ENCODE peak calls at places on chromosomes 13 and 19, in ten cellular contexts. One of them, this sample, is unnamed.

GRCh38 chr13:31192306-31192705 is 7.5 kb upstream of the B3GLCT start:
- DNase-seq in CD4-positive, alpha-beta memory T cell: no peak
- DNase-seq in astrocyte: no peak
- DNase-seq in tibial artery: no peak
- DNase-seq in Peyer's patch: no peak
- DNase-seq in retina: no peak
- DNase-seq in posterior cingulate gyrus: peak; percentile 79
- DNase-seq in amygdala: no peak
- DNase-seq in sciatic nerve: no peak
- DNase-seq in astrocyte of the spinal cord: no peak
- DNase-seq in this sample: no peak

GRCh38 chr13:33235078-33235477 is 50.5 kb downstream of the STARD13 start:
- DNase-seq in astrocyte of the spinal cord: peak; percentile 35
- DNase-seq in retina: no peak
- DNase-seq in Peyer's patch: no peak
- DNase-seq in astrocyte: peak; percentile 53
- DNase-seq in sciatic nerve: no peak
- DNase-seq in amygdala: no peak
- DNase-seq in tibial artery: no peak
- DNase-seq in posterior cingulate gyrus: no peak
- DNase-seq in CD4-positive, alpha-beta memory T cell: no peak
- DNase-seq in this sample: no peak

GRCh38 chr19:43700368-43701015 is 15.4 kb upstream of the IRGC start:
- DNase-seq in Peyer's patch: no peak
- DNase-seq in sciatic nerve: peak; percentile 70
- DNase-seq in tibial artery: peak; percentile 58
- DNase-seq in retina: no peak
- DNase-seq in CD4-positive, alpha-beta memory T cell: no peak
- DNase-seq in astrocyte of the spinal cord: peak; percentile 83
- DNase-seq in posterior cingulate gyrus: peak; percentile 62
- DNase-seq in astrocyte: peak; percentile 79
- DNase-seq in amygdala: no peak
- DNase-seq in this sample: peak; percentile 60

GRCh38 chr19:56137405-56137804 is 3.7 kb upstream of the ZNF444 start:
- DNase-seq in Peyer's patch: peak; percentile 80
- DNase-seq in posterior cingulate gyrus: no peak
- DNase-seq in retina: no peak
- DNase-seq in sciatic nerve: no peak
- DNase-seq in astrocyte: no peak
- DNase-seq in amygdala: no peak
- DNase-seq in tibial artery: no peak
- DNase-seq in CD4-positive, alpha-beta memory T cell: no peak
- DNase-seq in astrocyte of the spinal cord: no peak
- DNase-seq in this sample: no peak

GRCh38 chr13:42880241-42880640 is 98.9 kb downstream of the FAM216B start:
- DNase-seq in astrocyte: no peak
- DNase-seq in Peyer's patch: no peak
- DNase-seq in posterior cingulate gyrus: no peak
- DNase-seq in astrocyte of the spinal cord: no peak
- DNase-seq in tibial artery: no peak
- DNase-seq in sciatic nerve: no peak
- DNase-seq in amygdala: no peak
- DNase-seq in CD4-positive, alpha-beta memory T cell: no peak
- DNase-seq in retina: no peak
- DNase-seq in this sample: no peak

GRCh38 chr13:51523082-51523518 is 61.2 kb upstream of the WDFY2 start:
- DNase-seq in retina: no peak
- DNase-seq in amygdala: no peak
- DNase-seq in posterior cingulate gyrus: no peak
- DNase-seq in tibial artery: peak; percentile 39
- DNase-seq in CD4-positive, alpha-beta memory T cell: no peak
- DNase-seq in astrocyte of the spinal cord: peak; percentile 60
- DNase-seq in Peyer's patch: no peak
- DNase-seq in sciatic nerve: no peak
- DNase-seq in astrocyte: peak; percentile 59
- DNase-seq in this sample: peak; percentile 51

GRCh38 chr13:106814389-106814903 is 246.5 kb upstream of the ARGLU1 start:
- DNase-seq in sciatic nerve: no peak
- DNase-seq in astrocyte of the spinal cord: no peak
- DNase-seq in posterior cingulate gyrus: no peak
- DNase-seq in amygdala: no peak
- DNase-seq in CD4-positive, alpha-beta memory T cell: no peak
- DNase-seq in retina: no peak
- DNase-seq in astrocyte: no peak
- DNase-seq in Peyer's patch: no peak
- DNase-seq in tibial artery: no peak
- DNase-seq in this sample: no peak

GRCh38 chr19:32091196-32091595 is 254.2 kb upstream of the ZNF507 start:
- DNase-seq in tibial artery: no peak
- DNase-seq in amygdala: no peak
- DNase-seq in retina: peak; percentile 52
- DNase-seq in astrocyte of the spinal cord: no peak
- DNase-seq in CD4-positive, alpha-beta memory T cell: no peak
- DNase-seq in Peyer's patch: no peak
- DNase-seq in astrocyte: no peak
- DNase-seq in posterior cingulate gyrus: no peak
- DNase-seq in sciatic nerve: no peak
- DNase-seq in this sample: no peak

GRCh38 chr19:3699071-3699740 is 1.1 kb downstream of the PIP5K1C start:
- DNase-seq in tibial artery: peak; percentile 66
- DNase-seq in sciatic nerve: no peak
- DNase-seq in Peyer's patch: no peak
- DNase-seq in astrocyte of the spinal cord: peak; percentile 30
- DNase-seq in retina: peak; percentile 53
- DNase-seq in astrocyte: peak; percentile 16
- DNase-seq in amygdala: peak; percentile 9
- DNase-seq in CD4-positive, alpha-beta memory T cell: peak; percentile 43
- DNase-seq in posterior cingulate gyrus: peak; percentile 89
- DNase-seq in this sample: peak; percentile 62

GRCh38 chr13:112730157-112730671 is 40.4 kb downstream of the ATP11A start:
- DNase-seq in astrocyte: no peak
- DNase-seq in CD4-positive, alpha-beta memory T cell: no peak
- DNase-seq in astrocyte of the spinal cord: no peak
- DNase-seq in tibial artery: peak; percentile 9
- DNase-seq in retina: no peak
- DNase-seq in amygdala: no peak
- DNase-seq in posterior cingulate gyrus: peak; percentile 69
- DNase-seq in Peyer's patch: peak; percentile 25
- DNase-seq in sciatic nerve: peak; percentile 42
- DNase-seq in this sample: peak; percentile 43

GRCh38 chr13:41459754-41460111 is 2.4 kb downstream of the RGCC start:
- DNase-seq in astrocyte of the spinal cord: no peak
- DNase-seq in tibial artery: no peak
- DNase-seq in CD4-positive, alpha-beta memory T cell: peak; percentile 45
- DNase-seq in retina: no peak
- DNase-seq in astrocyte: no peak
- DNase-seq in Peyer's patch: no peak
- DNase-seq in sciatic nerve: no peak
- DNase-seq in posterior cingulate gyrus: no peak
- DNase-seq in amygdala: no peak
- DNase-seq in this sample: no peak

GRCh38 chr19:34675250-34675649 is 1.7 kb downstream of the SCGB2B2 start:
- DNase-seq in astrocyte of the spinal cord: no peak
- DNase-seq in tibial artery: no peak
- DNase-seq in amygdala: no peak
- DNase-seq in posterior cingulate gyrus: no peak
- DNase-seq in sciatic nerve: no peak
- DNase-seq in CD4-positive, alpha-beta memory T cell: no peak
- DNase-seq in retina: no peak
- DNase-seq in Peyer's patch: no peak
- DNase-seq in astrocyte: no peak
- DNase-seq in this sample: no peak

GRCh38 chr13:90746230-90746629 is 601.3 kb upstream of the MIR17HG start:
- DNase-seq in posterior cingulate gyrus: no peak
- DNase-seq in astrocyte of the spinal cord: no peak
- DNase-seq in retina: no peak
- DNase-seq in sciatic nerve: no peak
- DNase-seq in astrocyte: no peak
- DNase-seq in Peyer's patch: no peak
- DNase-seq in tibial artery: no peak
- DNase-seq in CD4-positive, alpha-beta memory T cell: no peak
- DNase-seq in amygdala: no peak
- DNase-seq in this sample: no peak

GRCh38 chr19:31548941-31549340 is 199.7 kb upstream of the TSHZ3 start:
- DNase-seq in Peyer's patch: no peak
- DNase-seq in astrocyte: no peak
- DNase-seq in sciatic nerve: no peak
- DNase-seq in tibial artery: no peak
- DNase-seq in posterior cingulate gyrus: no peak
- DNase-seq in CD4-positive, alpha-beta memory T cell: no peak
- DNase-seq in retina: no peak
- DNase-seq in astrocyte of the spinal cord: peak; percentile 19
- DNase-seq in amygdala: no peak
- DNase-seq in this sample: no peak

GRCh38 chr19:33904681-33905080 is 108.0 kb downstream of the KCTD15 start:
- DNase-seq in posterior cingulate gyrus: no peak
- DNase-seq in astrocyte of the spinal cord: peak; percentile 5
- DNase-seq in Peyer's patch: no peak
- DNase-seq in retina: peak; percentile 9
- DNase-seq in tibial artery: no peak
- DNase-seq in CD4-positive, alpha-beta memory T cell: no peak
- DNase-seq in astrocyte: peak; percentile 8
- DNase-seq in sciatic nerve: no peak
- DNase-seq in amygdala: no peak
- DNase-seq in this sample: no peak

GRCh38 chr19:8666814-8667405 is 31.7 kb downstream of the ACTL9 start:
- DNase-seq in astrocyte: no peak
- DNase-seq in posterior cingulate gyrus: no peak
- DNase-seq in sciatic nerve: no peak
- DNase-seq in retina: no peak
- DNase-seq in astrocyte of the spinal cord: no peak
- DNase-seq in tibial artery: no peak
- DNase-seq in amygdala: no peak
- DNase-seq in Peyer's patch: no peak
- DNase-seq in CD4-positive, alpha-beta memory T cell: no peak
- DNase-seq in this sample: no peak

GRCh38 chr19:44076325-44076724 is 4.4 kb downstream of the ZNF284 start:
- DNase-seq in CD4-positive, alpha-beta memory T cell: no peak
- DNase-seq in tibial artery: no peak
- DNase-seq in astrocyte: no peak
- DNase-seq in Peyer's patch: no peak
- DNase-seq in retina: no peak
- DNase-seq in amygdala: no peak
- DNase-seq in sciatic nerve: no peak
- DNase-seq in posterior cingulate gyrus: no peak
- DNase-seq in astrocyte of the spinal cord: no peak
- DNase-seq in this sample: no peak

GRCh38 chr19:57559008-57559403 is 657 bp downstream of the ZNF550 start:
- DNase-seq in astrocyte: no peak
- DNase-seq in sciatic nerve: no peak
- DNase-seq in amygdala: no peak
- DNase-seq in tibial artery: no peak
- DNase-seq in posterior cingulate gyrus: peak; percentile 74
- DNase-seq in astrocyte of the spinal cord: no peak
- DNase-seq in Peyer's patch: no peak
- DNase-seq in retina: peak; percentile 59
- DNase-seq in CD4-positive, alpha-beta memory T cell: peak; percentile 27
- DNase-seq in this sample: no peak

GRCh38 chr19:58279042-58279924 is 528 bp downstream of the ZNF8 start:
- DNase-seq in amygdala: no peak
- DNase-seq in astrocyte of the spinal cord: peak; percentile 48
- DNase-seq in posterior cingulate gyrus: peak; percentile 89
- DNase-seq in sciatic nerve: peak; percentile 83
- DNase-seq in retina: no peak
- DNase-seq in astrocyte: peak; percentile 66
- DNase-seq in Peyer's patch: peak; percentile 68
- DNase-seq in tibial artery: peak; percentile 65
- DNase-seq in CD4-positive, alpha-beta memory T cell: peak; percentile 60
- DNase-seq in this sample: peak; percentile 77

GRCh38 chr19:46383171-46383815 is 30.1 kb downstream of the CCDC8 start:
- DNase-seq in Peyer's patch: no peak
- DNase-seq in tibial artery: no peak
- DNase-seq in astrocyte: no peak
- DNase-seq in retina: no peak
- DNase-seq in astrocyte of the spinal cord: no peak
- DNase-seq in CD4-positive, alpha-beta memory T cell: no peak
- DNase-seq in amygdala: no peak
- DNase-seq in posterior cingulate gyrus: peak; percentile 35
- DNase-seq in sciatic nerve: peak; percentile 48
- DNase-seq in this sample: no peak

GRCh38 chr19:13234518-13234917 is 84.3 kb downstream of the IER2 start:
- DNase-seq in posterior cingulate gyrus: no peak
- DNase-seq in tibial artery: peak; percentile 26
- DNase-seq in sciatic nerve: peak; percentile 72
- DNase-seq in astrocyte: no peak
- DNase-seq in retina: no peak
- DNase-seq in amygdala: no peak
- DNase-seq in astrocyte of the spinal cord: peak; percentile 16
- DNase-seq in Peyer's patch: peak; percentile 73
- DNase-seq in CD4-positive, alpha-beta memory T cell: peak; percentile 56
- DNase-seq in this sample: peak; percentile 29

GRCh38 chr19:17420267-17420924 is 549 bp downstream of the MVB12A start:
- DNase-seq in sciatic nerve: peak; percentile 72
- DNase-seq in CD4-positive, alpha-beta memory T cell: peak; percentile 52
- DNase-seq in amygdala: no peak
- DNase-seq in tibial artery: peak; percentile 30
- DNase-seq in posterior cingulate gyrus: no peak
- DNase-seq in astrocyte of the spinal cord: peak; percentile 8
- DNase-seq in Peyer's patch: peak; percentile 60
- DNase-seq in astrocyte: no peak
- DNase-seq in retina: no peak
- DNase-seq in this sample: peak; percentile 42

GRCh38 chr19:5972355-5972731 is 5.6 kb downstream of the RANBP3 start:
- DNase-seq in CD4-positive, alpha-beta memory T cell: no peak
- DNase-seq in Peyer's patch: no peak
- DNase-seq in retina: no peak
- DNase-seq in sciatic nerve: no peak
- DNase-seq in posterior cingulate gyrus: no peak
- DNase-seq in astrocyte of the spinal cord: no peak
- DNase-seq in amygdala: no peak
- DNase-seq in astrocyte: no peak
- DNase-seq in tibial artery: no peak
- DNase-seq in this sample: no peak

GRCh38 chr19:34096020-34096915 is 76.0 kb upstream of the LSM14A start:
- DNase-seq in amygdala: no peak
- DNase-seq in astrocyte: peak; percentile 28
- DNase-seq in posterior cingulate gyrus: no peak
- DNase-seq in retina: peak; percentile 88
- DNase-seq in sciatic nerve: no peak
- DNase-seq in tibial artery: no peak
- DNase-seq in CD4-positive, alpha-beta memory T cell: no peak
- DNase-seq in Peyer's patch: no peak
- DNase-seq in astrocyte of the spinal cord: peak; percentile 60
- DNase-seq in this sample: no peak

GRCh38 chr19:35513231-35513974 is at the start of gene DMKN:
- DNase-seq in tibial artery: no peak
- DNase-seq in Peyer's patch: no peak
- DNase-seq in astrocyte: no peak
- DNase-seq in retina: no peak
- DNase-seq in sciatic nerve: no peak
- DNase-seq in amygdala: no peak
- DNase-seq in astrocyte of the spinal cord: no peak
- DNase-seq in CD4-positive, alpha-beta memory T cell: no peak
- DNase-seq in posterior cingulate gyrus: no peak
- DNase-seq in this sample: no peak

GRCh38 chr19:30785728-30786127 is 413.5 kb downstream of the ZNF536 start:
- DNase-seq in Peyer's patch: no peak
- DNase-seq in astrocyte of the spinal cord: no peak
- DNase-seq in CD4-positive, alpha-beta memory T cell: no peak
- DNase-seq in astrocyte: no peak
- DNase-seq in sciatic nerve: no peak
- DNase-seq in tibial artery: no peak
- DNase-seq in posterior cingulate gyrus: no peak
- DNase-seq in amygdala: no peak
- DNase-seq in retina: no peak
- DNase-seq in this sample: no peak

GRCh38 chr19:42330521-42330835 is 5.0 kb downstream of the MEGF8 start:
- DNase-seq in astrocyte of the spinal cord: no peak
- DNase-seq in sciatic nerve: no peak
- DNase-seq in retina: no peak
- DNase-seq in CD4-positive, alpha-beta memory T cell: no peak
- DNase-seq in tibial artery: peak; percentile 37
- DNase-seq in astrocyte: no peak
- DNase-seq in amygdala: no peak
- DNase-seq in posterior cingulate gyrus: no peak
- DNase-seq in Peyer's patch: no peak
- DNase-seq in this sample: no peak

This sample was measured in psoas muscle.